ENCODE peak calls at places on chromosome 14, in eight cellular contexts. One of them, this sample, is unnamed.
A peak's percentile ranks its signal among the peaks of the same experiment; 100 is the strongest.

GRCh38 chr14:34380446-34380845 is 81.6 kb downstream of the SPTSSA start:
- DNase-seq in body of pancreas: no peak
- DNase-seq in fibroblast of lung: no peak
- DNase-seq in left ventricle myocardium inferior: no peak
- DNase-seq in NB4: no peak
- DNase-seq in PC-3: no peak
- DNase-seq in A549: no peak
- DNase-seq in thyroid gland: no peak
- DNase-seq in this sample: no peak

GRCh38 chr14:77014004-77014604 is 14.4 kb downstream of the IRF2BPL start:
- DNase-seq in PC-3: no peak
- DNase-seq in thyroid gland: peak; percentile 97
- DNase-seq in A549: no peak
- DNase-seq in body of pancreas: peak; percentile 90
- DNase-seq in left ventricle myocardium inferior: peak; percentile 75
- DNase-seq in NB4: no peak
- DNase-seq in fibroblast of lung: peak; percentile 75
- DNase-seq in this sample: no peak

GRCh38 chr14:32038876-32039275 is 38.2 kb upstream of the ARHGAP5 start:
- DNase-seq in PC-3: peak; percentile 27
- DNase-seq in left ventricle myocardium inferior: no peak
- DNase-seq in NB4: no peak
- DNase-seq in A549: no peak
- DNase-seq in thyroid gland: no peak
- DNase-seq in body of pancreas: no peak
- DNase-seq in fibroblast of lung: peak; percentile 29
- DNase-seq in this sample: no peak

GRCh38 chr14:60984225-60984624 is 3.2 kb downstream of the SLC38A6 start:
- DNase-seq in A549: no peak
- DNase-seq in PC-3: no peak
- DNase-seq in left ventricle myocardium inferior: no peak
- DNase-seq in body of pancreas: no peak
- DNase-seq in NB4: no peak
- DNase-seq in fibroblast of lung: no peak
- DNase-seq in thyroid gland: no peak
- DNase-seq in this sample: no peak

GRCh38 chr14:49888293-49888692 is 4.6 kb upstream of the ARF6 start:
- DNase-seq in thyroid gland: no peak
- DNase-seq in body of pancreas: no peak
- DNase-seq in NB4: no peak
- DNase-seq in fibroblast of lung: no peak
- DNase-seq in A549: no peak
- DNase-seq in left ventricle myocardium inferior: no peak
- DNase-seq in PC-3: peak; percentile 24
- DNase-seq in this sample: no peak

GRCh38 chr14:30196861-30197260 is 269.2 kb upstream of the PRKD1 start:
- DNase-seq in NB4: no peak
- DNase-seq in thyroid gland: no peak
- DNase-seq in left ventricle myocardium inferior: no peak
- DNase-seq in PC-3: no peak
- DNase-seq in body of pancreas: no peak
- DNase-seq in A549: no peak
- DNase-seq in fibroblast of lung: no peak
- DNase-seq in this sample: no peak

GRCh38 chr14:57066887-57067513 is 201.7 kb downstream of the EXOC5 start:
- DNase-seq in body of pancreas: peak; percentile 61
- DNase-seq in fibroblast of lung: peak; percentile 0
- DNase-seq in left ventricle myocardium inferior: no peak
- DNase-seq in A549: peak; percentile 52
- DNase-seq in PC-3: peak; percentile 79
- DNase-seq in NB4: peak; percentile 47
- DNase-seq in thyroid gland: peak; percentile 54
- DNase-seq in this sample: peak; percentile 78

GRCh38 chr14:68248481-68249255 is 429.1 kb downstream of the RAD51B start:
- DNase-seq in body of pancreas: peak; percentile 55
- DNase-seq in fibroblast of lung: peak; percentile 81
- DNase-seq in PC-3: peak; percentile 71
- DNase-seq in A549: peak; percentile 86
- DNase-seq in NB4: peak; percentile 64
- DNase-seq in thyroid gland: no peak
- DNase-seq in left ventricle myocardium inferior: no peak
- DNase-seq in this sample: no peak

GRCh38 chr14:88168498-88169165 is 154.4 kb downstream of the KCNK10 start:
- DNase-seq in NB4: peak; percentile 48
- DNase-seq in fibroblast of lung: peak; percentile 6
- DNase-seq in PC-3: peak; percentile 61
- DNase-seq in body of pancreas: peak; percentile 58
- DNase-seq in left ventricle myocardium inferior: no peak
- DNase-seq in A549: peak; percentile 55
- DNase-seq in thyroid gland: peak; percentile 14
- DNase-seq in this sample: peak; percentile 28

GRCh38 chr14:95545769-95546168 is 10.9 kb downstream of the GLRX5 start:
- DNase-seq in left ventricle myocardium inferior: no peak
- DNase-seq in NB4: peak; percentile 34
- DNase-seq in body of pancreas: no peak
- DNase-seq in PC-3: peak; percentile 89
- DNase-seq in fibroblast of lung: peak; percentile 96
- DNase-seq in thyroid gland: no peak
- DNase-seq in A549: peak; percentile 61
- DNase-seq in this sample: no peak

GRCh38 chr14:102495482-102496330 is 13.9 kb downstream of the ANKRD9 start:
- DNase-seq in thyroid gland: no peak
- DNase-seq in NB4: no peak
- DNase-seq in A549: no peak
- DNase-seq in left ventricle myocardium inferior: no peak
- DNase-seq in PC-3: no peak
- DNase-seq in fibroblast of lung: no peak
- DNase-seq in body of pancreas: no peak
- DNase-seq in this sample: no peak

GRCh38 chr14:36521598-36522345 is 1.7 kb upstream of the NKX2-1 start:
- DNase-seq in fibroblast of lung: no peak
- DNase-seq in PC-3: no peak
- DNase-seq in A549: no peak
- DNase-seq in left ventricle myocardium inferior: no peak
- DNase-seq in NB4: no peak
- DNase-seq in thyroid gland: peak; percentile 62
- DNase-seq in body of pancreas: no peak
- DNase-seq in this sample: no peak

GRCh38 chr14:61608245-61609142 is 86.8 kb upstream of the HIF1A start:
- DNase-seq in A549: no peak
- DNase-seq in fibroblast of lung: peak; percentile 86
- DNase-seq in PC-3: peak; percentile 41
- DNase-seq in thyroid gland: peak; percentile 84
- DNase-seq in left ventricle myocardium inferior: no peak
- DNase-seq in body of pancreas: no peak
- DNase-seq in NB4: no peak
- DNase-seq in this sample: no peak

GRCh38 chr14:57502581-57503254 is 9.1 kb upstream of the CCDC198 start:
- DNase-seq in fibroblast of lung: peak; percentile 66
- DNase-seq in left ventricle myocardium inferior: peak; percentile 29
- DNase-seq in NB4: no peak
- DNase-seq in body of pancreas: peak; percentile 30
- DNase-seq in A549: no peak
- DNase-seq in PC-3: no peak
- DNase-seq in thyroid gland: peak; percentile 24
- DNase-seq in this sample: no peak

GRCh38 chr14:91368681-91369416 is 48.8 kb downstream of the CCDC88C start:
- DNase-seq in fibroblast of lung: no peak
- DNase-seq in NB4: no peak
- DNase-seq in left ventricle myocardium inferior: no peak
- DNase-seq in A549: no peak
- DNase-seq in thyroid gland: no peak
- DNase-seq in PC-3: no peak
- DNase-seq in body of pancreas: no peak
- DNase-seq in this sample: no peak

GRCh38 chr14:71533396-71533795 is 398.8 kb upstream of the RGS6 start:
- DNase-seq in left ventricle myocardium inferior: no peak
- DNase-seq in PC-3: no peak
- DNase-seq in thyroid gland: no peak
- DNase-seq in fibroblast of lung: peak; percentile 88
- DNase-seq in A549: no peak
- DNase-seq in body of pancreas: no peak
- DNase-seq in NB4: no peak
- DNase-seq in this sample: no peak

GRCh38 chr14:80136358-80136757 is 74.9 kb downstream of the DIO2 start:
- DNase-seq in body of pancreas: peak; percentile 77
- DNase-seq in thyroid gland: peak; percentile 22
- DNase-seq in A549: peak; percentile 53
- DNase-seq in fibroblast of lung: peak; percentile 15
- DNase-seq in NB4: peak; percentile 40
- DNase-seq in left ventricle myocardium inferior: no peak
- DNase-seq in PC-3: peak; percentile 61
- DNase-seq in this sample: no peak

GRCh38 chr14:24260026-24260779 is 2.8 kb downstream of the TGM1 start:
- DNase-seq in A549: no peak
- DNase-seq in NB4: no peak
- DNase-seq in thyroid gland: peak; percentile 61
- DNase-seq in fibroblast of lung: no peak
- DNase-seq in left ventricle myocardium inferior: no peak
- DNase-seq in body of pancreas: peak; percentile 71
- DNase-seq in PC-3: no peak
- DNase-seq in this sample: no peak

GRCh38 chr14:31887929-31888580 is 189.0 kb upstream of the ARHGAP5 start:
- DNase-seq in NB4: no peak
- DNase-seq in A549: no peak
- DNase-seq in thyroid gland: no peak
- DNase-seq in left ventricle myocardium inferior: no peak
- DNase-seq in body of pancreas: no peak
- DNase-seq in fibroblast of lung: no peak
- DNase-seq in PC-3: no peak
- DNase-seq in this sample: no peak

GRCh38 chr14:48398675-48399282 is 723.4 kb upstream of the MDGA2 start:
- DNase-seq in body of pancreas: peak; percentile 32
- DNase-seq in A549: peak; percentile 51
- DNase-seq in thyroid gland: no peak
- DNase-seq in left ventricle myocardium inferior: no peak
- DNase-seq in NB4: peak; percentile 57
- DNase-seq in fibroblast of lung: peak; percentile 33
- DNase-seq in PC-3: peak; percentile 86
- DNase-seq in this sample: peak; percentile 16

GRCh38 chr14:66636240-66636639 is 128.3 kb downstream of the GPHN start:
- DNase-seq in thyroid gland: no peak
- DNase-seq in A549: no peak
- DNase-seq in NB4: no peak
- DNase-seq in fibroblast of lung: no peak
- DNase-seq in left ventricle myocardium inferior: no peak
- DNase-seq in PC-3: no peak
- DNase-seq in body of pancreas: no peak
- DNase-seq in this sample: no peak

GRCh38 chr14:79605863-79606262 is 605.4 kb downstream of the DIO2 start:
- DNase-seq in PC-3: no peak
- DNase-seq in body of pancreas: no peak
- DNase-seq in left ventricle myocardium inferior: no peak
- DNase-seq in thyroid gland: no peak
- DNase-seq in fibroblast of lung: peak; percentile 52
- DNase-seq in A549: no peak
- DNase-seq in NB4: no peak
- DNase-seq in this sample: no peak

DNA sequence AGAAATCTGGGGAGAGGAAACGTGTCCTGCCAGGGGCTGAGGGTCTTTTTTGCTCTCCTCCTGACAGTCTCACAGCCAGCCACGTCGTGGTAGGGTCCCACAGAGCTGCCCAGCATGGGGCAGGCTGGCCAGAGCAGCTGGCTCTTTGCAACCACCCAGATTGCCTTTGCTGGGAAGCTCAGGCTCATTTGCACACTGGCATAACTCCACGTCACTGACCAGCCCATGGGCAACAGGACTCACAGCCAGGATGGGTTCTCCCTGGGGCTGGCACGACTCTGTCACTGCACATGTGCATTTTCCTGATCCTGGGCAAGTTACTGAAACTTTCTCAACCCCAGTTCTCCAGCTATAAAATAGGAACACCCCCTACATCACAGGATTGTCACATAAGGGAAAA is 242.2 kb downstream of the DPF3 start:
- DNase-seq in NB4: no peak
- DNase-seq in fibroblast of lung: no peak
- DNase-seq in PC-3: no peak
- DNase-seq in left ventricle myocardium inferior: no peak
- DNase-seq in A549: no peak
- DNase-seq in thyroid gland: no peak
- DNase-seq in body of pancreas: no peak
- DNase-seq in this sample: no peak
- TF ChIP-seq CTCF in NB4: no peak
- TF ChIP-seq CTCF in fibroblast of lung: no peak
- TF ChIP-seq CTCF in PC-3: no peak
- TF ChIP-seq CTCF in left ventricle myocardium inferior: no peak
- TF ChIP-seq CTCF in A549: no peak
- TF ChIP-seq CTCF in thyroid gland: no peak
- TF ChIP-seq CTCF in body of pancreas: no peak
- TF ChIP-seq CTCF in this sample: no peak

DNA sequence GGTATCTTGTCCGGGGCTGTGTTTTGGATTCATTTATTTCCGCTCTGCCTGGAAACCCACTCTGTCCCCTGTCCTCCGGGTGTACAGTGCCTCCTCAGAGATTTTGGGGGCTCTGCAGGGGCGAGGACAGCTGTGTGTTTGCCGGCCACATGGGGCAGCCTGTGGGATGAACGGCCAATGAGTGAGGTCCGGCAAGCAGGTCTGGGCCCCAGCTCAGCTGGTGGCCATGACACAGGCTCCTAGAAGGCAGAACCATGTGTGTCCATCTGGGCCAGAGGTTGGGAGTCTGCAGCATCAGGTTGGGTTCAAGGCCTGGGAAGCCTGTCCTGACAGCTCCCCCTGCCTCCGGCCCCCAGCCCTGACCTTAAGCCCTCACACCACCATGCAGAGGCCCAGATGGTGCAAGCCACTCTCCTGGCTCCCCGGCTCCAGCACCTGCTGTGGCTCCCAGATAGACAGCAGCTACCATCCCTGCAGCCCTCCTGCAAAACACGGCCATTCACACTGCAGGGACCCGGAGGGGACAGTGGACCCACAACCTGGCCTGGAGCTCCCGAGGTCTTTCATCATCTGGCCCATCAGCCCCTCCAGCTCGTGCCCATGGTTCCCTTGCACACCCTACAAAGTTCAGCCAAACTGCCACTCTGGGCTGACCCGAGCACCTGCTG is 220.1 kb upstream of the C14orf180 start:
- DNase-seq in fibroblast of lung: no peak
- DNase-seq in A549: no peak
- DNase-seq in body of pancreas: no peak
- DNase-seq in left ventricle myocardium inferior: no peak
- DNase-seq in thyroid gland: no peak
- DNase-seq in PC-3: no peak
- DNase-seq in NB4: no peak
- DNase-seq in this sample: no peak
- TF ChIP-seq CTCF in fibroblast of lung: no peak
- TF ChIP-seq CTCF in A549: no peak
- TF ChIP-seq CTCF in body of pancreas: no peak
- TF ChIP-seq CTCF in left ventricle myocardium inferior: no peak
- TF ChIP-seq CTCF in thyroid gland: no peak
- TF ChIP-seq CTCF in PC-3: no peak
- TF ChIP-seq CTCF in NB4: no peak
- TF ChIP-seq CTCF in this sample: no peak

GRCh38 chr14:21068521-21069387 is 1.4 kb upstream of the ARHGEF40 start:
- DNase-seq in left ventricle myocardium inferior: peak; percentile 47
- DNase-seq in fibroblast of lung: peak; percentile 50
- DNase-seq in body of pancreas: peak; percentile 73
- DNase-seq in PC-3: peak; percentile 61
- DNase-seq in A549: peak; percentile 53
- DNase-seq in NB4: peak; percentile 85
- DNase-seq in thyroid gland: peak; percentile 75
- DNase-seq in this sample: peak; percentile 67
- TF ChIP-seq CTCF in left ventricle myocardium inferior: peak; percentile 78
- TF ChIP-seq CTCF in fibroblast of lung: peak; percentile 70
- TF ChIP-seq CTCF in body of pancreas: peak; percentile 57
- TF ChIP-seq CTCF in PC-3: peak; percentile 68
- TF ChIP-seq CTCF in A549: peak; percentile 59
- TF ChIP-seq CTCF in NB4: peak; percentile 60
- TF ChIP-seq CTCF in thyroid gland: peak; percentile 46
- TF ChIP-seq CTCF in this sample: peak; percentile 51

GRCh38 chr14:97485172-97485571 is 688.0 kb downstream of the VRK1 start:
- DNase-seq in thyroid gland: no peak
- DNase-seq in A549: no peak
- DNase-seq in NB4: no peak
- DNase-seq in fibroblast of lung: no peak
- DNase-seq in PC-3: no peak
- DNase-seq in left ventricle myocardium inferior: no peak
- DNase-seq in body of pancreas: no peak
- DNase-seq in this sample: no peak
- TF ChIP-seq CTCF in thyroid gland: no peak
- TF ChIP-seq CTCF in A549: no peak
- TF ChIP-seq CTCF in NB4: no peak
- TF ChIP-seq CTCF in fibroblast of lung: no peak
- TF ChIP-seq CTCF in PC-3: no peak
- TF ChIP-seq CTCF in left ventricle myocardium inferior: no peak
- TF ChIP-seq CTCF in body of pancreas: no peak
- TF ChIP-seq CTCF in this sample: no peak